ENCODE peak calls at places on chromosomes 7 and 10, in nine cellular contexts. L is hepatocyte, U is OCI-LY7, D is GM23248, E is HCT116, T is neural progenitor cell, W is MM.1S, O is GM23338, P is PC-3. R is an unnamed sample.

GRCh38 chr7:149478754-149479153 is 17.9 kb upstream of the ZNF777 start:
- DNase-seq in E (no peak), P (no peak), D (no peak), W (no peak), O (no peak), L (no peak), U (no peak), T (no peak), R (no peak)

GRCh38 chr7:66076459-66077329 is 1.1 kb downstream of the ASL start:
- DNase-seq in L (peak; percentile 57), U (peak; percentile 21), P (no peak), E (no peak), O (no peak), T (no peak), D (no peak), W (no peak), R (no peak)

GRCh38 chr10:99770408-99771045 is 11.9 kb upstream of the ABCC2 start:
- DNase-seq in O (no peak), L (peak; percentile 37), W (no peak), E (no peak), P (no peak), U (no peak), D (no peak), T (no peak), R (no peak)

GRCh38 chr10:100658269-100658668 is 87.1 kb upstream of the PAX2 start:
- DNase-seq in D (no peak), W (no peak), P (no peak), U (no peak), L (no peak), O (no peak), E (no peak), T (no peak), R (no peak)

GRCh38 chr7:77778535-77778934 is 19.7 kb downstream of the TMEM60 start:
- DNase-seq in P (no peak), W (no peak), E (no peak), O (no peak), D (no peak), T (no peak), L (no peak), U (no peak), R (no peak)

GRCh38 chr7:75688200-75689136 is 50.3 kb downstream of the HIP1 start:
- DNase-seq in W (no peak), L (no peak), P (no peak), O (no peak), D (no peak), U (peak; percentile 90), T (no peak), E (no peak), R (peak; percentile 50)

GRCh38 chr7:102061354-102061945 is 225.2 kb upstream of the SH2B2 start:
- DNase-seq in D (no peak), U (no peak), P (no peak), O (no peak), E (no peak), W (no peak), T (no peak), L (no peak), R (no peak)

GRCh38 chr7:2495402-2496309 is 19.5 kb upstream of the GRIFIN start:
- DNase-seq in U (no peak), P (no peak), D (no peak), E (no peak), T (peak; percentile 96), W (no peak), O (peak; percentile 80), L (peak; percentile 51), R (peak; percentile 93)

GRCh38 chr7:158754746-158755444 is 50.3 kb upstream of the NCAPG2 start:
- DNase-seq in L (no peak), O (no peak), D (no peak), T (no peak), W (no peak), P (peak; percentile 13), E (no peak), U (no peak), R (no peak)

GRCh38 chr7:22546769-22547168 is 46.8 kb upstream of the STEAP1B start:
- DNase-seq in O (no peak), P (no peak), E (no peak), U (no peak), W (no peak), L (no peak), D (no peak), T (no peak), R (no peak)

GRCh38 chr7:28096713-28097112 is 83.9 kb downstream of the JAZF1 start:
- DNase-seq in L (peak; percentile 73), D (peak; percentile 84), W (peak; percentile 40), O (peak; percentile 73), U (peak; percentile 60), T (peak; percentile 62), P (peak; percentile 71), E (peak; percentile 42), R (peak; percentile 84)

GRCh38 chr7:157274991-157275427 is 61.8 kb upstream of the DNAJB6 start:
- DNase-seq in U (no peak), D (peak; percentile 29), P (no peak), T (no peak), L (no peak), O (no peak), W (no peak), E (no peak), R (no peak)

GRCh38 chr10:116555882-116556281 is 10.2 kb downstream of the PNLIP start:
- DNase-seq in D (no peak), W (no peak), O (no peak), E (no peak), P (no peak), L (no peak), U (no peak), T (no peak), R (no peak)

GRCh38 chr7:35828817-35829216 is 28.0 kb downstream of the SEPTIN7 start:
- DNase-seq in L (no peak), U (no peak), E (no peak), W (no peak), D (no peak), P (no peak), T (no peak), O (no peak), R (no peak)

GRCh38 chr7:142632291-142633134 is 116.8 kb upstream of the PRSS1 start:
- DNase-seq in L (peak; percentile 79), T (peak; percentile 78), D (peak; percentile 75), U (peak; percentile 82), P (peak; percentile 87), E (peak; percentile 63), W (peak; percentile 88), O (peak; percentile 90), R (peak; percentile 87)

DNA sequence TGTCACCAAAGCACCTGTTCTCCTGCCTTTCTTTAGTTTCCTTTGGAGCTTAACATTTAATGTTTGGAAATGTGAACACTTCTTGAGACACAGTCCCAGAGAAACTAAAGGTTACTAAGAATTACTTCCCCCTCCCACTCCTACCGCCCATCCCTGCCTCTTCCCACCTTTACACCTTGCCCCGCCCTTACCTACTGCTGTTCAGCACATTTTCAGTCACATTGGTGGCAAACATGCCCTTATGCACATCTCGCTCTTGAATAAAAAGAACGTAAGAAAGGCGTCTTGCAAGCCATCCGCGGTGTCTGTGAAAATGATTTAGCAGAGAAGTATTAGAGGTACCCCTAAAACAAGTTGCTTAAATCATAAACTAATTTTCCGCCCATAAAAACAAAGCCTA is 8.2 kb downstream of the GPAM start:
- DNase-seq in P (no peak), D (no peak), W (no peak), O (no peak), U (no peak), E (no peak), T (no peak), L (no peak), R (no peak)
- TF ChIP-seq EZH2phosphoT487 in P (no peak), D (no peak), W (no peak), O (no peak), U (no peak), E (no peak), T (no peak), L (no peak), R (no peak)

GRCh38 chr10:117801691-117802090 is 245.1 kb downstream of the RAB11FIP2 start:
- DNase-seq in O (no peak), E (no peak), P (no peak), T (no peak), D (no peak), W (no peak), L (no peak), U (no peak), R (no peak)

GRCh38 chr10:117807441-117807840 is 239.3 kb downstream of the RAB11FIP2 start:
- DNase-seq in U (no peak), O (no peak), T (no peak), L (no peak), P (no peak), D (no peak), W (no peak), E (no peak), R (no peak)

GRCh38 chr10:117805191-117805590 is 241.6 kb downstream of the RAB11FIP2 start:
- DNase-seq in E (no peak), T (peak; percentile 20), P (no peak), L (no peak), W (no peak), U (no peak), D (no peak), O (no peak), R (no peak)

DNA sequence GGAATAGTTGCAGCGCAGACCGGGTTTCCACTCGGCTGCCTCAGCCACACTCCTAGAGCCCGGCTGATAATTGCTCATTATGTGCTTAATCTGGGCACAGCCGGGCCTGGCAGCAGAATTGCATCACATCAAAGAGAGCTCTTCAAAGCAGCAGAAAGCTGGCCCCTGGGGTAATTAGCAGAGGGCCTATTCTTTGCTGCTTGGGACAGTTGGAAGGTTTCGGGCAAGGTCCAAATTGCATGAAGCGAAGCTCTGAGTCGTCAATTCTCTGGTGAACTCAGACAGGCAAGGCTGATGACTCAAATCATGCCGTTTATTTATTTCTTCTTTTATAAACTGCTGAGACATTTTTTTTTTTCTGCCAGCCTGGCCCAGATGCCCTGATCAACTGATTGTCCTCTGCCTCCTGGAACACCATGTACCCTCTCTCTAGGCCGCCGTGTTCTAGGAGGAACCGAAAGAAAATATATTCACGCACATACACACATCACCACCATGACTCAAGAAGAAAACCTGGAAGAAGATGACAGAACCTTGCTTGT is 242.2 kb downstream of the RAB11FIP2 start:
- DNase-seq in D (peak; percentile 31), T (peak; percentile 88), E (no peak), P (no peak), L (no peak), O (no peak), U (no peak), W (no peak), R (peak; percentile 36)
- H3K27ac ChIP-seq in D (no peak overlapping the region), T (no peak overlapping the region), E (no peak overlapping the region), P (no peak overlapping the region), L (no peak overlapping the region), O (no peak overlapping the region), U (no peak overlapping the region), W (no peak overlapping the region), R (no peak overlapping the region)

GRCh38 chr10:126684171-126684745 is 13.8 kb upstream of the C10orf90 start:
- DNase-seq in D (peak; percentile 49), P (peak; percentile 83), E (no peak), O (no peak), U (no peak), T (no peak), W (no peak), L (no peak), R (no peak)
- TF ChIP-seq EZH2phosphoT487 in D (no peak), P (no peak), E (no peak), O (no peak), U (no peak), T (no peak), W (no peak), L (no peak), R (no peak)

DNA sequence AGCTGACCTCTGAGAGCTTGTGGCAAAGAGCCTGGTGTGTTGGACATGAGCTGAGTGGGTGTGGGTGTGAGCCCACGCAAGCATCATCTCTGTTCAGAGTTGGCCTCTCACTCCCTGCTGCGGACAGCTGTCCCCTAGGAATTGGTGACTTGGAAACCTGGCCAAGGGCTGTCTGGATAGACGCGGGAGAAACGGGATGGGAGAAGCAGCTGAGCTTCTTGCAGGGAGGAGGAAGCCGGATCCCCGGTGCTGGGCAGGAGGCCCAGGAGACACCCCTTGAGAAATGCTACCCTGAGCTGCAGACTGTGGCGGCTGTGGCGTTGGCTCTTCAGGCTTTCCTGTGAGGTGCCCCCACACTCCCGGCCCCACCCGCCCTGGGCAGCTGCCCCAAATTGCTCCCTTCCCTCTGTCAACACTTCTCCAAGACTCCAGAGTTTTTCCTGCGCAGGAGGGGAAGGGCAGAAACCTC is 121.9 kb upstream of the BTBD16 start:
- DNase-seq in W (no peak), T (no peak), O (no peak), E (no peak), P (no peak), U (no peak), D (no peak), L (no peak), R (no peak)
- H3K27ac ChIP-seq in W (no peak overlapping the region), T (no peak overlapping the region), O (no peak overlapping the region), E (no peak overlapping the region), P (no peak overlapping the region), U (no peak overlapping the region), D (peak overlapping the region; percentile 64), L (peak overlapping the region; percentile 53), R (no peak overlapping the region)